ENCODE peak calls at places on chromosomes 5 and 9, in four cellular contexts. Q is PC-3, C is neural progenitor cell, W is IMR-90. D is an unnamed sample.
A peak's percentile ranks its signal among the peaks of the same experiment; 100 is the strongest.

GRCh38 chr5:172370237-172370640 is 84.1 kb downstream of the SH3PXD2B start:
- DNase-seq in W (no peak), Q (no peak), C (no peak), D (no peak)

GRCh38 chr5:78811121-78811832 is 162.7 kb upstream of the LHFPL2 start:
- DNase-seq in W (no peak), Q (no peak), C (peak; percentile 5), D (no peak)

GRCh38 chr9:16213781-16214515 is 656.5 kb downstream of the BNC2 start:
- DNase-seq in W (peak; percentile 99), Q (peak; percentile 93), C (no peak), D (no peak)

GRCh38 chr5:1033178-1033577 is 24.6 kb downstream of the NKD2 start:
- DNase-seq in C (no peak), Q (no peak), W (no peak), D (no peak)

GRCh38 chr9:133677126-133678010 is 41.2 kb downstream of the DBH start:
- DNase-seq in Q (no peak), C (no peak), W (no peak), D (no peak)

GRCh38 chr5:150538007-150538917 is 30.3 kb downstream of the NDST1 start:
- DNase-seq in C (no peak), Q (peak; percentile 50), W (peak; percentile 65), D (no peak)

GRCh38 chr5:77239126-77239741 is 28.8 kb downstream of the PDE8B start:
- DNase-seq in Q (peak; percentile 50), W (no peak), C (no peak), D (peak; percentile 14)

GRCh38 chr5:172592881-172593280 is 48.2 kb upstream of the NEURL1B start:
- DNase-seq in C (no peak), Q (no peak), W (no peak), D (no peak)

GRCh38 chr5:137778772-137779564 is 24.8 kb upstream of the HNRNPA0 start:
- DNase-seq in W (peak; percentile 39), Q (peak; percentile 54), C (peak; percentile 62), D (no peak)

GRCh38 chr5:151357792-151358191 is 10.4 kb upstream of the SLC36A2 start:
- DNase-seq in Q (peak; percentile 80), C (no peak), W (no peak), D (peak; percentile 55)

GRCh38 chr5:96340357-96340756 is 92.7 kb downstream of the PCSK1 start:
- DNase-seq in C (no peak), W (no peak), Q (no peak), D (no peak)

GRCh38 chr9:79013715-79014610 is 557.8 kb upstream of the TLE4 start:
- DNase-seq in Q (peak; percentile 74), C (no peak), W (peak; percentile 38), D (no peak)

GRCh38 chr9:91604451-91604850 is 180.8 kb upstream of the NFIL3 start:
- DNase-seq in Q (peak; percentile 68), C (no peak), W (no peak), D (no peak)

GRCh38 chr9:31104249-31104648 is 1280.2 kb upstream of the ACO1 start:
- DNase-seq in Q (no peak), W (no peak), C (no peak), D (no peak)

GRCh38 chr5:52987711-52988329 is 1.3 kb upstream of the ITGA2 start:
- DNase-seq in C (no peak), W (peak; percentile 68), Q (peak; percentile 97), D (peak; percentile 72)

GRCh38 chr5:28249771-28250415 is 1211.5 kb upstream of the CDH9 start:
- DNase-seq in Q (no peak), C (no peak), W (no peak), D (no peak)

GRCh38 chr5:28543699-28544098 is 1505.3 kb upstream of the CDH9 start:
- DNase-seq in Q (no peak), W (no peak), C (no peak), D (no peak)

GRCh38 chr9:93598647-93599241 is 22.4 kb downstream of the PHF2 start:
- DNase-seq in Q (no peak), W (no peak), C (no peak), D (no peak)

GRCh38 chr5:150585781-150586461 is 54.5 kb upstream of the SYNPO start:
- DNase-seq in Q (no peak), C (no peak), W (no peak), D (no peak)

GRCh38 chr5:116938488-116938887 is 363.9 kb upstream of the SEMA6A start:
- DNase-seq in W (no peak), C (peak; percentile 71), Q (no peak), D (no peak)

GRCh38 chr9:85715587-85715986 is 26.2 kb downstream of the AGTPBP1 start:
- DNase-seq in Q (no peak), C (no peak), W (no peak), D (no peak)

GRCh38 chr5:128169369-128170017 is 85.9 kb downstream of the SLC12A2 start:
- DNase-seq in W (no peak), Q (no peak), C (no peak), D (no peak)

GRCh38 chr5:174644918-174645317 is 79.5 kb upstream of the MSX2 start:
- DNase-seq in W (no peak), Q (no peak), C (no peak), D (no peak)

GRCh38 chr9:6997330-6997729 is 239.6 kb downstream of the KDM4C start:
- DNase-seq in C (no peak), Q (no peak), W (peak; percentile 2), D (no peak)

GRCh38 chr9:90441814-90442213 is 200.8 kb downstream of the DIRAS2 start:
- DNase-seq in Q (no peak), C (no peak), W (no peak), D (peak; percentile 60)

GRCh38 chr9:89436963-89437625 is 60.8 kb downstream of the SEMA4D start:
- DNase-seq in Q (no peak), W (no peak), C (no peak), D (no peak)

GRCh38 chr5:41683181-41683580 is 172.8 kb upstream of the PLCXD3 start:
- DNase-seq in C (no peak), W (no peak), Q (no peak), D (no peak)

GRCh38 chr5:72584466-72584865 is 77.3 kb upstream of the ZNF366 start:
- DNase-seq in C (no peak), Q (no peak), W (no peak), D (no peak)

GRCh38 chr5:139668924-139669680 is 21.0 kb downstream of the CXXC5 start:
- DNase-seq in C (no peak), W (no peak), Q (no peak), D (no peak)

GRCh38 chr9:95788486-95789110 is 86.9 kb upstream of the ERCC6L2 start:
- DNase-seq in W (no peak), Q (no peak), C (no peak), D (no peak)

GRCh38 chr5:144422025-144422424 is 251.4 kb downstream of the KCTD16 start:
- DNase-seq in Q (no peak), C (peak; percentile 13), W (no peak), D (no peak)

GRCh38 chr9:119701651-119702050 is 332.4 kb upstream of the BRINP1 start:
- DNase-seq in C (no peak), Q (no peak), W (no peak), D (no peak)

GRCh38 chr5:122776143-122776542 is 1.3 kb downstream of the SNX2 start:
- DNase-seq in Q (no peak), W (no peak), C (no peak), D (no peak)

GRCh38 chr9:27503623-27504022 is 20.5 kb upstream of the IFNK start:
- DNase-seq in Q (no peak), W (no peak), C (no peak), D (no peak)

GRCh38 chr5:142356716-142357468 is 32.1 kb upstream of the SPRY4 start:
- DNase-seq in Q (peak; percentile 82), C (peak; percentile 86), W (peak; percentile 92), D (peak; percentile 81)
- H2AFZ ChIP-seq in Q (peak overlapping the region; percentile 80), C (peak overlapping the region; percentile 59), W (peak overlapping the region; percentile 93), D (peak overlapping the region; percentile 84)

GRCh38 chr5:54384356-54384933 is 71.1 kb upstream of the HSPB3 start:
- DNase-seq in W (no peak), C (no peak), Q (no peak), D (no peak)

GRCh38 chr5:54387659-54388232 is 67.8 kb upstream of the HSPB3 start:
- DNase-seq in C (no peak), Q (no peak), W (peak; percentile 63), D (no peak)

GRCh38 chr5:54387031-54387430 is 68.5 kb upstream of the HSPB3 start:
- DNase-seq in Q (no peak), W (no peak), C (no peak), D (no peak)

GRCh38 chr5:54383941-54384340 is 71.6 kb upstream of the HSPB3 start:
- DNase-seq in Q (no peak), W (no peak), C (no peak), D (no peak)

GRCh38 chr5:54385994-54386393 is 69.5 kb upstream of the HSPB3 start:
- DNase-seq in W (no peak), Q (no peak), C (no peak), D (no peak)
- TF ChIP-seq CTCF in W (no peak), Q (no peak), C (no peak), D (no peak)

DNA sequence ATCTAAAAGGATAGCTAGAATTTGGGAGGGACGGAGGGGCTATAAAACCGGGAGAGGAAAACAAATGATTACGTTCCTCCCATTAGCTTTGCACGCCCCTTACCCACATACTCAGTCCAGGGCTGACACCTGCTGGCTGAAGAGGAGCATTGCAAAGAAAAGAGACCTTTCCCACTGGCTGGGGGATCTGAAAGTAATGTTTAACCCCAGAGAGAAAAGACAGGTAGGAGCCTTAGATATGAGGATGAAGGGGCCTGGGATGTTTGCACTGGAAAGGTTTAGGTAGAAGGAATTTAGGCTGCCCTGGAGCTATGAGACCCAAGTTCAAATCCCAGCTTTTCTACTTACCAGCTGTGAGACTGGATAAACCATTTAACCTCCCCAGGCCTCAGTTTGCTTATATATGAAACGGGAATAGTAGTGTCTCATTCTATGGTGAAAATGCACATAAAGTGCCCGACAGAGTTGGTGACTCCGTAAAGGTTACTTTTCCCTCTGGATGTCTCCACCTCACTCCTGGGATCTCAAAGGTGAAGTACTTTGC is 73.5 kb downstream of the FAM114A2 start:
- DNase-seq in Q (peak; percentile 64), C (peak; percentile 83), W (peak; percentile 41), D (peak; percentile 51)
- H2AFZ ChIP-seq in Q (peak overlapping the region; percentile 50), C (peak overlapping the region; percentile 30), W (peak overlapping the region; percentile 90), D (no peak overlapping the region)

GRCh38 chr5:21823588-21823987 is 1029.6 kb downstream of the CDH12 start:
- DNase-seq in C (no peak), W (peak; percentile 50), Q (peak; percentile 60), D (no peak)

GRCh38 chr5:21823076-21823574 is 1030.0 kb downstream of the CDH12 start:
- DNase-seq in Q (peak; percentile 35), C (no peak), W (no peak), D (no peak)

GRCh38 chr5:21820527-21820926 is 1032.6 kb downstream of the CDH12 start:
- DNase-seq in W (no peak), Q (no peak), C (no peak), D (no peak)

DNA sequence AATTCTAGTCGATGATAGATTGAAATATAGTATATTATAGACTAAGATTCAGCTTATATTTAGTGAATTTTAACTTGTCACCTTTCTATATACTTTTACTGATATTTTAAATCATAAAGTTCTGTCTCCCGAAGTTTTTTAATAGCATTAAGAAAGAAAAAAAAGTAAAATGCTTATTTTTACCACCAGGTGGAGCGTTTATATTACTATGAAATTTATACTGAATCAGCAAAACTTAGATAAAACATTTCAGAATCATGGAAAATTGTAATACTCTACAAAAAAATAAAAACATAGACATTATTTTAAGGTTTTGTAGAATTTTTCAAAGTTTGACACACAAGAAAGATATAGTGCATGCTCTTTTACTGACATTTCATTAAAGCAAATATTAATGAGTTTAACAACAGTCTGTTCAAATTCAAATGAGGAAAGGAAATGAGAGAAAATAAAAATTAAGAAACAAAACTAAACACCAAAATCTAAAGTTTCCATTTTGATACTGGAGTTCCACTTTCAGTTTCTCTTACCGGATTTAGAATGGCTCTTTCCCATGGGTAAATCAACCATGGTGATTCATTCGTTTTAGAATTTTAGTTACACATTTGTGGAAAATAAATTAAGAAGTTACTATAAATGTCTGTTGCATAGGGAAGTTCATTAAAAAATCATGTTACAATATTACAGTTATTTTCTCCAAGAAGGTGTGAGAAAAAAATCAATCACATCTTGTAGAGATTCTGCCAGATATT is 1035.3 kb downstream of the CDH12 start:
- DNase-seq in W (peak; percentile 6), Q (peak; percentile 63), C (no peak), D (no peak)
- TF ChIP-seq CTCF in W (peak; percentile 30), Q (peak; percentile 74), C (peak; percentile 47), D (peak; percentile 72)

D was measured in PC-9.